ENCODE peak calls at places on chromosomes 16 and 17, in four cellular contexts. K is Karpas-422, C is K562, M is H1. H is an unnamed sample.

GRCh38 chr17:36851230-36851629 is 86.0 kb upstream of the LHX1 start:
- DNase-seq in K (no peak), M (no peak), C (no peak), H (no peak)

GRCh38 chr17:78771758-78772382 is 10.2 kb downstream of the CYTH1 start:
- DNase-seq in C (no peak), K (no peak), M (no peak), H (no peak)

GRCh38 chr16:24753437-24753836 is 24.0 kb downstream of the TNRC6A start:
- DNase-seq in K (no peak), M (no peak), C (no peak), H (no peak)

GRCh38 chr17:6471531-6472465 is 27.5 kb downstream of the PIMREG start:
- DNase-seq in K (no peak), M (no peak), C (peak), H (no peak)

GRCh38 chr17:67218385-67218950 is 26.5 kb downstream of the HELZ start:
- DNase-seq in K (no peak), M (no peak), C (no peak), H (no peak)

GRCh38 chr16:54097774-54098173 is 188.8 kb downstream of the IRX3 start:
- DNase-seq in M (no peak), C (no peak), K (no peak), H (no peak)

GRCh38 chr16:17468611-17469010 is 2.1 kb downstream of the XYLT1 start:
- DNase-seq in K (peak), M (no peak), C (no peak), H (no peak)

GRCh38 chr16:83789642-83790401 is 18.0 kb upstream of the HSBP1 start:
- DNase-seq in K (no peak), C (no peak), M (no peak), H (no peak)

GRCh38 chr16:12500771-12501170 is 302.9 kb downstream of the CPPED1 start:
- DNase-seq in K (no peak), C (no peak), M (no peak), H (no peak)

GRCh38 chr16:9102379-9102778 is 10.9 kb downstream of the HAPSTR1 start:
- DNase-seq in C (no peak), K (no peak), M (no peak), H (no peak)

GRCh38 chr16:85699628-85700027 is 10.9 kb upstream of the GINS2 start:
- DNase-seq in M (no peak), C (no peak), K (no peak), H (no peak)

GRCh38 chr16:66977341-66978113 is 10.9 kb upstream of the CES4A start:
- DNase-seq in M (peak), K (peak), C (peak), H (peak)

GRCh38 chr17:8701221-8701620 is 43.4 kb downstream of the CCDC42 start:
- DNase-seq in M (no peak), C (no peak), K (no peak), H (no peak)

GRCh38 chr17:63477471-63478440 is 895 bp downstream of the ACE start:
- DNase-seq in K (no peak), M (no peak), C (no peak), H (no peak)

GRCh38 chr16:19410435-19411153 is 7.1 kb upstream of the TMC5 start:
- DNase-seq in C (no peak), K (no peak), M (peak), H (no peak)

GRCh38 chr17:57251211-57251787 is 5.0 kb upstream of the MSI2 start:
- DNase-seq in K (no peak), M (no peak), C (no peak), H (no peak)

GRCh38 chr17:31461227-31461810 is 69.8 kb downstream of the RAB11FIP4 start:
- DNase-seq in M (no peak), K (no peak), C (no peak), H (no peak)

GRCh38 chr17:21174186-21174585 is 39.8 kb downstream of the TMEM11 start:
- DNase-seq in K (no peak), C (no peak), M (no peak), H (no peak)

GRCh38 chr16:58063377-58064076 is 38.0 kb downstream of the MMP15 start:
- DNase-seq in K (no peak), C (no peak), M (no peak), H (no peak)

GRCh38 chr17:55607736-55608341 is 96.6 kb upstream of the SMIM36 start:
- DNase-seq in C (no peak), K (no peak), M (no peak), H (peak)

GRCh38 chr16:69942099-69942491 is 9.0 kb upstream of the CLEC18A start:
- DNase-seq in M (no peak), K (no peak), C (no peak), H (no peak)

GRCh38 chr17:76822184-76822778 is 45.9 kb upstream of the MGAT5B start:
- DNase-seq in K (peak), C (no peak), M (no peak), H (no peak)

GRCh38 chr17:83195330-83196087 is 116.1 kb downstream of the METRNL start:
- DNase-seq in C (peak), M (no peak), K (no peak), H (no peak)

GRCh38 chr16:87344931-87345631 is 27.9 kb upstream of the C16orf95 start:
- DNase-seq in C (no peak), M (no peak), K (no peak), H (peak)

GRCh38 chr16:83704656-83705055 is 103.1 kb upstream of the HSBP1 start:
- DNase-seq in C (no peak), K (no peak), M (no peak), H (no peak)

GRCh38 chr16:4944333-4945281 is 7.7 kb upstream of the PPL start:
- DNase-seq in M (peak), C (peak), K (no peak), H (no peak)

GRCh38 chr17:14918540-14918939 is 346.6 kb downstream of the PMP22 start:
- DNase-seq in K (no peak), M (no peak), C (no peak), H (no peak)

GRCh38 chr17:42779304-42779941 is 987 bp upstream of the WNK4 start:
- DNase-seq in K (no peak), M (no peak), C (no peak), H (no peak)

GRCh38 chr16:68287276-68288251 is 23.2 kb downstream of the SLC7A6OS start:
- DNase-seq in M (no peak), C (no peak), K (no peak), H (peak)

GRCh38 chr17:8925141-8925540 is 40.4 kb downstream of the PIK3R5 start:
- DNase-seq in K (no peak), M (no peak), C (no peak), H (no peak)

GRCh38 chr16:89319883-89320716 is 102.6 kb downstream of the ZNF778 start:
- DNase-seq in K (no peak), C (peak), M (no peak), H (no peak)

GRCh38 chr16:56609463-56609921 is 1.1 kb downstream of the MT2A start:
- DNase-seq in C (no peak), M (no peak), K (peak), H (peak)

GRCh38 chr16:28910046-28911031 is 14.7 kb downstream of the RABEP2 start:
- DNase-seq in K (no peak), M (no peak), C (peak), H (no peak)

GRCh38 chr16:81658373-81658772 is 120.7 kb upstream of the PLCG2 start:
- DNase-seq in K (no peak), M (no peak), C (no peak), H (no peak)

GRCh38 chr17:6461792-6462524 is 17.7 kb downstream of the PIMREG start:
- DNase-seq in K (no peak), M (no peak), C (no peak), H (peak)

GRCh38 chr16:30771726-30772125 is 9.6 kb downstream of the RNF40 start:
- DNase-seq in M (no peak), C (no peak), K (no peak), H (no peak)

GRCh38 chr17:66494023-66494803 is 191.8 kb downstream of the PRKCA start:
- DNase-seq in M (no peak), K (no peak), C (peak), H (peak)

GRCh38 chr16:87707097-87707496 is 58.7 kb downstream of the KLHDC4 start:
- DNase-seq in K (no peak), C (no peak), M (no peak), H (no peak)

DNA sequence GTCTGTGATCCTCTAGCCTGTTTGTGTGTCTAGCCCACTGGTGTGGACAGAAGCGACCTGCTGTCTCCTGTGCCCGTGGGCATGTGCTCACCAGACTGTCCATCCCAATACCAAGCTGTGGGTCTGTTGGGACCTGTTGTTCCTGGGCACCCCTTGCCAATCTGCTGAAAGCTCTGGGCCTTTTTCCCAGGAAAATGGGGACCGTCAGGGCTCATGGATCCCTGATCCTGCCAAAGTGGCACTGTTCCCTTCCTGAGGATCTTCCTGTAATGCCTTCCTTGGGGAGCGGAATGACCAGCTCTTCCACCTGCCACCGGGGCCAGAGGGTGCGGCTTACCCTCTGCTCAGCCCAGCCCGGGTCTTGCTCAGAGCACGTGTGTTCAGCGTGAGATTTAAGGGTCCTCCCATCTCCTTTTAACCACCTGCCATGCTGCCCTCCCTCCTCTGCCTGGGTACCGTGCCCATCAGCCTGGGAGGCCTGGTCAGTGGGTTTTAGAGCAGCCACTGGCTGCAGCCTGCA is 59.3 kb downstream of the BAIAP2 start:
- DNase-seq in K (no peak), C (no peak), M (no peak), H (peak)
- H3K9ac ChIP-seq in K (no peak), C (no peak), M (no peak), H (peak)

DNA sequence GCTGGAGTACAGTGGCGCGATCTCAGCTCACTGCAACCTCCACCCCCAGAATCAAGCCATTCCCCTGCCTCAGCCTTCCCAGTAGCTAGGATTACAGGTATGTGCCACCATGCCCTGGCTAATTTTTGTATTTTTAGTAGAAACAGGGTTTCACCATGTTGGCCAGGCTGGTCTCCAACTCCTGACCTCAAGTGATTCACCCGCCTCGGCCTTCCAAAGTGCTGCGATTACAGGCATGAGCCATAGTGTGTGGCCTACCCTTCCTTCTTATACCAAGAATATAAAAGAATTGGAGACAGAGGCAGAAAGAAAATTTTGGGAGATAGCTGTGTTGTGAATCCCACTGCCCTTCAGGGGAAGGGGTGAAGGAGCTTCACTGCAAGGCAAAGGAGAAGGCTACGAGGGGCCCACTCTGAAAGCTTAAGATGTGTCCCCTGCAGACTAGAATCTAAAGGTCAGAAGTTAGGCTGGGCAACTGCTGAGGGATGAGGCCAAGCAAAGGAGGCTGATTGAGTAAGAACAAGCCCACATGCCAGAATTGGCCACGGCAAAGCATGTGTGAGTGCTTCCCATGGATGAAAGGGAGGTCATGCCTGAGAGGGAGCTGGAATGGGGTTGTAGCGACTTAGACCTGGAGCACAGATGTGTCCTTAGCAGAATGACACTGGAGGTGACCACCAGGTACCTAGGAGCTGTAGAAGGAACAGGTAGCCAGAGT is 8.4 kb upstream of the CRYBA1 start:
- DNase-seq in C (no peak), M (peak), K (no peak), H (no peak)
- H3K4me2 ChIP-seq in C (no peak), M (no peak), K (no peak), H (no peak)

DNA sequence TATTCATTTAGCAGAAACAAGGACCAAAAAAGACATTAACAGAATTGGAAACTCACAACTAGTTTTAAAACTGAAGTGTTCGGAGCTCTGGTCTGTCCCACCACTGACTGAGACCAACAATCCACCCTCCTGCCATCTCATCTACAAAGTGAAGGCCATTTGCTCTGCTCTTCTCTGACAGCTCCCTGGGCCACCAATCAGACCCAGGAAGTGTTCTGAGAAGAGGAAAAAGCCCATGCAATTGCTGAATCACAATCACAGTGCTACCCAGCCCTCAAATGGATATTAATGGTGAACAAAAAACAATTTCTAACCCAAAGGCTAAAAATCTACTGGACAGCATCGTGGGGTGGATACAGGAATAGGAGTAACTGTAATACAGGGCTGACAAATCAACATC is 2.1 kb downstream of the RPL23 start:
- DNase-seq in K (no peak), M (no peak), C (peak), H (no peak)
- H3K9ac ChIP-seq in K (peak), M (peak), C (peak), H (peak)

GRCh38 chr17:80427366-80428282 is 12.7 kb downstream of the ENDOV start:
- DNase-seq in K (no peak), M (peak), C (no peak), H (no peak)

GRCh38 chr17:80426671-80427326 is 11.8 kb downstream of the ENDOV start:
- DNase-seq in K (peak), C (peak), M (peak), H (peak)

GRCh38 chr17:80424878-80425765 is 10.2 kb downstream of the ENDOV start:
- DNase-seq in M (peak), C (no peak), K (no peak), H (no peak)

GRCh38 chr17:80424261-80424660 is 9.3 kb downstream of the ENDOV start:
- DNase-seq in K (no peak), M (no peak), C (no peak), H (no peak)

GRCh38 chr17:80425835-80426426 is 11.0 kb downstream of the ENDOV start:
- DNase-seq in C (no peak), K (no peak), M (no peak), H (no peak)
- H3K4me2 ChIP-seq in C (no peak), K (no peak), M (no peak), H (no peak)

GRCh38 chr17:17767096-17767470 is 69.7 kb downstream of the SREBF1 start:
- DNase-seq in M (no peak), C (no peak), K (peak), H (no peak)
- H3K9ac ChIP-seq in M (no peak), C (no peak), K (peak), H (no peak)

GRCh38 chr17:81483085-81483861 is 29.3 kb downstream of the ACTG1 start:
- DNase-seq in K (no peak), M (peak), C (no peak), H (peak)
- H3K4me2 ChIP-seq in K (no peak), M (peak), C (peak), H (peak)

GRCh38 chr17:61130320-61130719 is 269.3 kb upstream of the TBX2 start:
- DNase-seq in M (no peak), C (no peak), K (no peak), H (no peak)

GRCh38 chr17:61127960-61128359 is 271.7 kb upstream of the TBX2 start:
- DNase-seq in C (no peak), K (no peak), M (no peak), H (no peak)

GRCh38 chr17:61129232-61129631 is 270.4 kb upstream of the TBX2 start:
- DNase-seq in K (no peak), C (no peak), M (no peak), H (no peak)

GRCh38 chr17:61129876-61130275 is 269.8 kb upstream of the TBX2 start:
- DNase-seq in C (no peak), K (no peak), M (no peak), H (no peak)

GRCh38 chr17:61128671-61129115 is 270.9 kb upstream of the TBX2 start:
- DNase-seq in K (no peak), C (no peak), M (no peak), H (no peak)
- H3K9ac ChIP-seq in K (no peak), C (no peak), M (no peak), H (no peak)

GRCh38 chr17:50883850-50884291 is 17.7 kb upstream of the TOB1 start:
- DNase-seq in K (peak), M (no peak), C (no peak), H (no peak)

GRCh38 chr17:50882851-50883250 is 16.7 kb upstream of the TOB1 start:
- DNase-seq in K (no peak), M (no peak), C (no peak), H (no peak)

GRCh38 chr17:50887705-50888245 is 21.6 kb upstream of the TOB1 start:
- DNase-seq in M (no peak), C (no peak), K (no peak), H (no peak)

GRCh38 chr17:50881182-50881581 is 15.0 kb upstream of the TOB1 start:
- DNase-seq in C (no peak), M (no peak), K (no peak), H (no peak)

DNA sequence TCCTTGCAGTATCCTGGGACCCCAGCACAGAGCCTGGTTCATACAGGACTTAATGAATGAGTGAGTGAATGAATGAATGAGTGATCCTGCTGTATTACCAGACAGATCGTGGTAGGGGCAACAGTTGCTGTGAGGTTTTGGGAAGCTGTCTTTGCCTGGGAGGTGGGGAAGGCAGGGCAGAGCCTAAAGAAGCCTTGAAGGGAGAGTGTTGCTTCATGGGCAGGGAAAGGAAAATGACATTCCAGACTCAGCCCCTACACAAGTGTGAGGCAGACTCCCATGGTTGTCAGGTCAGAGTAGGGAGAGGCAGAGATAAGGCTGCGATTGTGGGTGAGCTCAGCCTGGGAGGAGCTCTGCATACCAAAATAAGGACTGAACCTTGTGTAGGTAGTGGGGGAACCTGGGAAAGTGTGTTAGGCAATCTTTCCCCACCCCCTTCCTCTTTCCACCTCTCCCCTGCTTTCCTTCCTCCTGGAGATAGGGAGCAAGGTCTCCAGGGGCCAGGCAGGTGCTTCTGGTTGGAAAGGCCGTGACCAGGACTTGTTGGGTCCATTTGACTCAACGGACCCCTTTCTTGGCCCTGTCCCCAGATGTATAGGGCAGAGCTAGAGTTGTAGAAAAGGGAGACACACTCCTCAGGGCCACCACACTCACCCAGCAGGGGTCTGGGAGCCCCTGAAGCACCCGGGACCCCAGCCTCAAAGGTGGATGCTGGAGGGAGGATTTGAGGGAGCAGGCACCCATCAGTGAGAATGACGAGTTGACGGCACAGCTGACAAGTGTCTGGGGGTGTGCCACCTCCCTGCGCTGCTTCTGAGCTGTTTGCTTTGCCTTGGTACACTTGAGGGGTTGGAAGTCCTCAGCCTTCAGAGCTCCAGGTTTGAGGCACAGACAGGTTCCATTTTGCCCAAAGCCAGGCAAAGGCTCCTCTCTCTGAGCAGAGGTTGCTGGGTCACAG is 18.5 kb upstream of the TOB1 start:
- DNase-seq in K (no peak), M (no peak), C (peak), H (no peak)
- H3K4me2 ChIP-seq in K (no peak), M (no peak), C (peak), H (no peak)

GRCh38 chr17:61276806-61277205 is 122.8 kb upstream of the TBX2 start:
- DNase-seq in C (no peak), K (no peak), M (no peak), H (no peak)
- H3K9ac ChIP-seq in C (no peak), K (no peak), M (no peak), H (no peak)